ENCODE peak calls at places on chromosome 18, in four cellular contexts. K, D, N and C are unnamed samples.

GRCh38 chr18:73841661-73842060 is 306.0 kb downstream of the FBXO15 start:
- DNase-seq in K (no peak), D (no peak), N (no peak), C (no peak)

GRCh38 chr18:63844254-63844653 is 43.3 kb upstream of the SERPINB2 start:
- DNase-seq in K (no peak), D (no peak), N (no peak), C (no peak)

GRCh38 chr18:3281456-3282400 is 19.8 kb downstream of the MYL12B start:
- DNase-seq in K (no peak), D (no peak), N (no peak), C (no peak)

GRCh38 chr18:49758263-49758610 is 55.1 kb downstream of the ACAA2 start:
- DNase-seq in K (no peak), D (no peak), N (no peak), C (no peak)

GRCh38 chr18:34971313-34971712 is 69.9 kb upstream of the MAPRE2 start:
- DNase-seq in K (no peak), D (no peak), N (no peak), C (no peak)

GRCh38 chr18:79217979-79218604 is 148.9 kb downstream of the ATP9B start:
- DNase-seq in K (no peak), D (no peak), N (peak; percentile 62), C (no peak)

GRCh38 chr18:8498905-8499304 is 110.3 kb upstream of the RAB12 start:
- DNase-seq in K (no peak), D (no peak), N (no peak), C (no peak)

GRCh38 chr18:32289480-32290075 is 99.7 kb downstream of the MEP1B start:
- DNase-seq in K (no peak), D (no peak), N (peak; percentile 26), C (no peak)

GRCh38 chr18:13465476-13465875 is 246.9 kb downstream of the LDLRAD4 start:
- DNase-seq in K (no peak), D (peak; percentile 46), N (no peak), C (no peak)

GRCh38 chr18:54280206-54280550 is 10.9 kb downstream of the POLI start:
- DNase-seq in K (no peak), D (no peak), N (no peak), C (no peak)

GRCh38 chr18:48583568-48583967 is 44.7 kb downstream of the CTIF start:
- DNase-seq in K (no peak), D (no peak), N (no peak), C (no peak)

GRCh38 chr18:35386600-35387366 is 9.6 kb upstream of the ZNF396 start:
- DNase-seq in K (no peak), D (peak; percentile 47), N (peak; percentile 75), C (peak; percentile 72)

GRCh38 chr18:50806208-50806616 is 13.6 kb downstream of the MRO start:
- DNase-seq in K (no peak), D (peak; percentile 36), N (peak; percentile 26), C (peak; percentile 75)

GRCh38 chr18:62334110-62334509 is 9.0 kb downstream of the TNFRSF11A start:
- DNase-seq in K (no peak), D (no peak), N (no peak), C (no peak)

GRCh38 chr18:13427354-13427753 is 208.8 kb downstream of the LDLRAD4 start:
- DNase-seq in K (peak; percentile 59), D (no peak), N (no peak), C (no peak)

GRCh38 chr18:6118080-6118479 is 222.8 kb upstream of the TMEM200C start:
- DNase-seq in K (no peak), D (no peak), N (no peak), C (no peak)

GRCh38 chr18:44536041-44536440 is 144.6 kb upstream of the SETBP1 start:
- DNase-seq in K (no peak), D (no peak), N (no peak), C (no peak)

GRCh38 chr18:11518788-11519685 is 90.4 kb upstream of the SLC35G4 start:
- DNase-seq in K (no peak), D (peak; percentile 51), N (peak; percentile 67), C (no peak)

GRCh38 chr18:57856707-57857280 is 53.7 kb upstream of the ATP8B1 start:
- DNase-seq in K (no peak), D (no peak), N (no peak), C (no peak)

GRCh38 chr18:57856128-57856527 is 53.0 kb upstream of the ATP8B1 start:
- DNase-seq in K (no peak), D (no peak), N (no peak), C (no peak)

GRCh38 chr18:57863706-57864105 is 60.6 kb upstream of the ATP8B1 start:
- DNase-seq in K (no peak), D (no peak), N (no peak), C (no peak)

GRCh38 chr18:57854726-57855125 is 51.6 kb upstream of the ATP8B1 start:
- DNase-seq in K (no peak), D (no peak), N (no peak), C (no peak)

GRCh38 chr18:57859314-57859713 is 56.2 kb upstream of the ATP8B1 start:
- DNase-seq in K (no peak), D (no peak), N (no peak), C (no peak)
- TF ChIP-seq CTCF in K (peak; percentile 18), D (peak; percentile 48), N (peak; percentile 17), C (peak; percentile 69)

GRCh38 chr18:23648930-23649622 is 13.6 kb downstream of the ANKRD29 start:
- DNase-seq in K (no peak), D (no peak), N (no peak), C (no peak)

GRCh38 chr18:23645561-23645960 is 17.1 kb downstream of the ANKRD29 start:
- DNase-seq in K (no peak), D (no peak), N (no peak), C (no peak)

GRCh38 chr18:23650963-23651927 is 11.5 kb downstream of the ANKRD29 start:
- DNase-seq in K (no peak), D (no peak), N (no peak), C (no peak)

GRCh38 chr18:23646282-23646681 is 16.4 kb downstream of the ANKRD29 start:
- DNase-seq in K (no peak), D (no peak), N (no peak), C (no peak)

DNA sequence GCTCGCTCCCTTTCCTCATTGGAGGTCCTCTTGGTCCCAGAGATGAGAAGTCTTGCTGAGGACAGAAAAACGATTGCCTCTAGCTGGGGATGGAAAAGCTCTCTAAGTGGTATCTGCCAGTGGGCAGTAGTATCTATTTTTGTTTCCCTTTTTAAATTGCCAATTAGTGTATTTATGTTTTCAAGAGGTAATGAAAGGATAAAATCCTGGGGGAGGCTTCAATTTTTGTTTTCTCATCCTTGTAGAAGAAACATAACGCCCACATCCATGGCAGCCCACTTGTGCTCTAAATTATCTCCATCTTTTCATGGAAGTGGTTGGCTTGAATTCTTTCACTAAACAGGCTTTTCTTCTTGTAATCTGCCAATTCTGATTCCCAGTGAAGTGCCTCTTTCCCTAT is 14.3 kb downstream of the ANKRD29 start:
- DNase-seq in K (no peak), D (no peak), N (no peak), C (no peak)
- TF ChIP-seq CTCF in K (no peak), D (no peak), N (no peak), C (no peak)

GRCh38 chr18:27627927-27628326 is 442.8 kb upstream of the CHST9 start:
- DNase-seq in K (no peak), D (no peak), N (no peak), C (no peak)
- TF ChIP-seq CTCF in K (no peak), D (no peak), N (no peak), C (no peak)

DNA sequence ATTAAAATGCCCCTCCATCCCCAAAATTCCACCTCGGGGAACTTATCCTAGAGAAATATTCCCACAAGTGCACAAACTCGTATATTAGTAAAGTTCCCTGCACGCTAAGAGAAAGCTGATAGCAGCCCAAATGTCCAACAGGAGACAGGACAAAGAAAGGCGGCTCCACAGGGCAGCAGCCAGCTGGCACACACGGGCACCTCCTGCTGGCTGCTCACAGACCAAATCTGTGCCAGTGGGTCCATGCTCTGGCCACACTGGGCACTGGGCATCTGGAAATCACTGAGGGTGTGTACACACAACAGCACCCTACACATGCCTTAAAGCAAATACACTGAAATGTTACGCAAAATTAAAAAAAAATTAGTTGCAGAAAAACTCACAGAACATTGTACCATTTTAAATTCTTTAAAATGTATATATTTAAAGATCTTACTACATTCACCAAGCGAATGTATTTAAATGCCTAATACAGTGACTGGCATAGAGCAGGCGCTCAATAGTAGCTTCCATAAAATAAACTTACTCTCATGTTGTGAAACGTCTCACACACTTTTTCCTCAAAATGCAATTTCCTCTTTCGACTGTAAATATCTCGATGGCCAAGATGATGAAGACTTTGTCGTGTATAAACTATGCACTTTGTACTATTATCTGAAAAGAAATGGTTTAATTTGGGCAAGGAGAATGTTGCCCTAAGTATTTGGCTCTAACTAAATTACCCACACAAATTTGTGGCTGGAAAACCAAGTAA is 19.4 kb downstream of the ZNF516 start:
- DNase-seq in K (no peak), D (no peak), N (no peak), C (no peak)
- TF ChIP-seq CTCF in K (no peak), D (no peak), N (no peak), C (no peak)